ENCODE peak calls at places on chromosomes 7 and 10, in five cellular contexts. One of them, this sample, is unnamed.

GRCh38 chr10:120891367-120891766 is 40.2 kb downstream of the WDR11 start:
- DNase-seq in uterus: no peak
- DNase-seq in GM12878: no peak
- DNase-seq in body of pancreas: no peak
- DNase-seq in lower leg skin: no peak
- DNase-seq in this sample: no peak

GRCh38 chr7:134433430-134433829 is 25.5 kb downstream of the AKR1B1 start:
- DNase-seq in lower leg skin: no peak
- DNase-seq in GM12878: no peak
- DNase-seq in body of pancreas: no peak
- DNase-seq in uterus: no peak
- DNase-seq in this sample: no peak

GRCh38 chr7:139481364-139481763 is 2.1 kb downstream of the KLRG2 start:
- DNase-seq in uterus: no peak
- DNase-seq in body of pancreas: no peak
- DNase-seq in lower leg skin: no peak
- DNase-seq in GM12878: no peak
- DNase-seq in this sample: no peak

GRCh38 chr7:29921404-29922010 is 68.1 kb downstream of the SCRN1 start:
- DNase-seq in GM12878: peak
- DNase-seq in uterus: no peak
- DNase-seq in lower leg skin: peak
- DNase-seq in body of pancreas: peak
- DNase-seq in this sample: no peak

GRCh38 chr10:14758994-14759664 is 15.6 kb downstream of the FAM107B start:
- DNase-seq in lower leg skin: no peak
- DNase-seq in uterus: no peak
- DNase-seq in body of pancreas: peak
- DNase-seq in GM12878: no peak
- DNase-seq in this sample: no peak

GRCh38 chr7:139830779-139831498 is 1.9 kb downstream of the TBXAS1 start:
- DNase-seq in lower leg skin: no peak
- DNase-seq in body of pancreas: no peak
- DNase-seq in GM12878: no peak
- DNase-seq in uterus: no peak
- DNase-seq in this sample: no peak

GRCh38 chr10:43383204-43383971 is 12.0 kb downstream of the FXYD4 start:
- DNase-seq in GM12878: no peak
- DNase-seq in lower leg skin: no peak
- DNase-seq in uterus: no peak
- DNase-seq in body of pancreas: no peak
- DNase-seq in this sample: no peak

GRCh38 chr7:151900591-151901312 is 23.8 kb upstream of the PRKAG2 start:
- DNase-seq in body of pancreas: no peak
- DNase-seq in GM12878: no peak
- DNase-seq in lower leg skin: no peak
- DNase-seq in uterus: no peak
- DNase-seq in this sample: no peak

GRCh38 chr7:132270517-132270916 is 305.8 kb downstream of the PLXNA4 start:
- DNase-seq in lower leg skin: no peak
- DNase-seq in GM12878: no peak
- DNase-seq in uterus: no peak
- DNase-seq in body of pancreas: no peak
- DNase-seq in this sample: no peak

GRCh38 chr7:5360971-5361370 is 62.7 kb downstream of the TNRC18 start:
- DNase-seq in uterus: no peak
- DNase-seq in body of pancreas: no peak
- DNase-seq in GM12878: no peak
- DNase-seq in lower leg skin: no peak
- DNase-seq in this sample: no peak

GRCh38 chr10:63761243-63761642 is 240.0 kb downstream of the REEP3 start:
- DNase-seq in lower leg skin: no peak
- DNase-seq in uterus: no peak
- DNase-seq in GM12878: no peak
- DNase-seq in body of pancreas: no peak
- DNase-seq in this sample: no peak

GRCh38 chr10:29656451-29656992 is 21.8 kb upstream of the SVIL start:
- DNase-seq in lower leg skin: no peak
- DNase-seq in GM12878: no peak
- DNase-seq in uterus: no peak
- DNase-seq in body of pancreas: no peak
- DNase-seq in this sample: no peak

GRCh38 chr7:141366098-141366621 is 185.1 kb upstream of the AGK start:
- DNase-seq in GM12878: no peak
- DNase-seq in uterus: no peak
- DNase-seq in body of pancreas: no peak
- DNase-seq in lower leg skin: no peak
- DNase-seq in this sample: no peak

GRCh38 chr10:31937371-31937770 is 8.7 kb upstream of the ARHGAP12 start:
- DNase-seq in body of pancreas: no peak
- DNase-seq in uterus: no peak
- DNase-seq in lower leg skin: no peak
- DNase-seq in GM12878: no peak
- DNase-seq in this sample: no peak

GRCh38 chr10:119933179-119933578 is 40.6 kb downstream of the SEC23IP start:
- DNase-seq in uterus: no peak
- DNase-seq in lower leg skin: no peak
- DNase-seq in GM12878: no peak
- DNase-seq in body of pancreas: no peak
- DNase-seq in this sample: no peak

GRCh38 chr10:69443354-69443753 is 7.9 kb upstream of the TSPAN15 start:
- DNase-seq in uterus: no peak
- DNase-seq in GM12878: no peak
- DNase-seq in lower leg skin: no peak
- DNase-seq in body of pancreas: no peak
- DNase-seq in this sample: no peak

GRCh38 chr10:49254556-49255318 is 44.2 kb upstream of the C10orf71 start:
- DNase-seq in GM12878: no peak
- DNase-seq in body of pancreas: no peak
- DNase-seq in lower leg skin: no peak
- DNase-seq in uterus: no peak
- DNase-seq in this sample: no peak

GRCh38 chr7:94396606-94397005 is 1.9 kb downstream of the COL1A2 start:
- DNase-seq in body of pancreas: no peak
- DNase-seq in lower leg skin: no peak
- DNase-seq in uterus: no peak
- DNase-seq in GM12878: no peak
- DNase-seq in this sample: no peak

GRCh38 chr7:48781783-48782182 is 142.6 kb upstream of the CDC14C start:
- DNase-seq in GM12878: no peak
- DNase-seq in body of pancreas: no peak
- DNase-seq in uterus: no peak
- DNase-seq in lower leg skin: no peak
- DNase-seq in this sample: no peak

GRCh38 chr7:954330-955238 is at the start of gene ADAP1:
- DNase-seq in lower leg skin: no peak
- DNase-seq in body of pancreas: peak
- DNase-seq in uterus: no peak
- DNase-seq in GM12878: no peak
- DNase-seq in this sample: no peak

GRCh38 chr7:111531993-111532392 is 30.3 kb downstream of the IMMP2L start:
- DNase-seq in lower leg skin: no peak
- DNase-seq in GM12878: no peak
- DNase-seq in uterus: no peak
- DNase-seq in body of pancreas: no peak
- DNase-seq in this sample: no peak
- H3K4me3 ChIP-seq in lower leg skin: no peak
- H3K4me3 ChIP-seq in GM12878: no peak
- H3K4me3 ChIP-seq in uterus: no peak
- H3K4me3 ChIP-seq in body of pancreas: no peak
- H3K4me3 ChIP-seq in this sample: no peak

GRCh38 chr10:73889014-73889413 is 14.7 kb upstream of the CAMK2G start:
- DNase-seq in body of pancreas: peak
- DNase-seq in uterus: peak
- DNase-seq in lower leg skin: peak
- DNase-seq in GM12878: no peak
- DNase-seq in this sample: no peak
- TF ChIP-seq POLR2A in body of pancreas: no peak
- TF ChIP-seq POLR2A in uterus: no peak
- TF ChIP-seq POLR2A in lower leg skin: no peak
- TF ChIP-seq POLR2A in GM12878: no peak
- TF ChIP-seq POLR2A in this sample: no peak

GRCh38 chr10:73874267-73875138 is at the start of gene CAMK2G:
- DNase-seq in uterus: peak
- DNase-seq in body of pancreas: peak
- DNase-seq in GM12878: no peak
- DNase-seq in lower leg skin: peak
- DNase-seq in this sample: peak

GRCh38 chr10:73873163-73873842 is 1.1 kb downstream of the CAMK2G start:
- DNase-seq in body of pancreas: no peak
- DNase-seq in uterus: no peak
- DNase-seq in lower leg skin: no peak
- DNase-seq in GM12878: no peak
- DNase-seq in this sample: no peak

GRCh38 chr10:73871295-73871914 is 3.0 kb downstream of the CAMK2G start:
- DNase-seq in lower leg skin: no peak
- DNase-seq in body of pancreas: no peak
- DNase-seq in GM12878: no peak
- DNase-seq in uterus: no peak
- DNase-seq in this sample: no peak

GRCh38 chr10:73873843-73874215 is 526 bp downstream of the CAMK2G start:
- DNase-seq in GM12878: no peak
- DNase-seq in uterus: no peak
- DNase-seq in lower leg skin: no peak
- DNase-seq in body of pancreas: no peak
- DNase-seq in this sample: no peak

DNA sequence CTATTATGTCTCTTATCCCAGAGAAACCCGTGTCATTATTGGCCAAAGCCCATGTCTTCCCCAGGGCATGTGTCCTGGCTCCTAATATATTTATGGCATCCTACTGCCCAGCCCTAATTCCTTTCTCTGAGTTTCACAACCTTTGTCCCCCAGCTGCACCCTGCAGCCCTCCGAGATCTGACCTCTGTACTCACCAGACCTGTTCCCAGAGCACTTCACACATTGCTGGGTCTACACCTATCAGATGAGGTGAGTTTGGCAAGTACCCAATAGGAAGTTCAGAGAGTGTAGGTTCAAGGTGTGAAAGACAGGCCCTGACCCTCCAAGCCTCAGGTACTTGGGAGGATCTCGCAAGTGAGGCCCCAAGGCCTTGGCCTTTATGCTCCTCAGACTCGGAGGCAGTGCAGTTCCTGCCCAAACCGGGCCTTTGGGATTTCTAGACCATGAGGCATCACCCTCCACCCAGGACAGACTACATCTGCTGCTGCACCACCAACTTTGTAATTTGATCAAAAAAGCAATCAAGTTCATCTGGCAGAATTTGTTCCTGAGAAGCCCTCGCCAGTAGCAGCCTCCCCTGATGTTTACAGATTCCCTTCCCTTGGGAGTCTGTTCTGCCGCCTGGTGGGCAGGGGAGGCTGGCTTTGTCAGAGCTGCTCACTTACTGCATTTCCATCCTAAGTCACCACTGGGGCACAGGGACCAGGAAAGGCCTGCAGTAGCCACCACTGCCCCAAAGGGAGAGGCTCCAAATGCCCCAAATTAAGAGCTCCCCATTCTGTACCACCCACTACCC is 2.2 kb downstream of the CAMK2G start:
- DNase-seq in lower leg skin: no peak
- DNase-seq in uterus: no peak
- DNase-seq in GM12878: no peak
- DNase-seq in body of pancreas: no peak
- DNase-seq in this sample: no peak
- H3K4me3 ChIP-seq in lower leg skin: no peak
- H3K4me3 ChIP-seq in uterus: no peak
- H3K4me3 ChIP-seq in GM12878: no peak
- H3K4me3 ChIP-seq in body of pancreas: no peak
- H3K4me3 ChIP-seq in this sample: no peak

DNA sequence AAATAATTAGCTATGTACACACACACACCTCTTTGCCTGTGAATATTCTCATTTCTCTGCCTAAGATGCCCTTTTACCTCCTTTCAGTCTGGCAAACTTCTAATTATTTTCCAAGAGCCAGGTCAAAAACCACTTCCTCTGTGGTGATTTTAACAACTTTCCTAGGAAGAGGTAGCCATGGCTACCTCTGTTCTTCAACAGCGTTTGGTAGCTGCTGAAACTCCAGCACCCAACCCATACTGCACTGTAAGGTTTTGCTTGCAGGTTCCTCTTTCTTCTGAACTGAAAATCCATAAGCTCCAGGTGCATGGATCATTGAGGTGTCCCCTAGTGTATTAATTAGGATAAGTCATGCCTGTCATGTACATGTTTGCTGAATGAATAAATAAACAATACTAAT is 25.6 kb downstream of the NRCAM start:
- DNase-seq in body of pancreas: no peak
- DNase-seq in uterus: no peak
- DNase-seq in lower leg skin: no peak
- DNase-seq in GM12878: no peak
- DNase-seq in this sample: no peak
- TF ChIP-seq POLR2A in body of pancreas: no peak
- TF ChIP-seq POLR2A in uterus: no peak
- TF ChIP-seq POLR2A in lower leg skin: no peak
- TF ChIP-seq POLR2A in GM12878: no peak
- TF ChIP-seq POLR2A in this sample: no peak

GRCh38 chr7:12728192-12728538 is 40.7 kb downstream of the ARL4A start:
- DNase-seq in uterus: no peak
- DNase-seq in lower leg skin: no peak
- DNase-seq in body of pancreas: no peak
- DNase-seq in GM12878: no peak
- DNase-seq in this sample: no peak
- H3K4me3 ChIP-seq in uterus: no peak
- H3K4me3 ChIP-seq in lower leg skin: no peak
- H3K4me3 ChIP-seq in body of pancreas: no peak
- H3K4me3 ChIP-seq in GM12878: no peak
- H3K4me3 ChIP-seq in this sample: no peak

GRCh38 chr10:51405580-51406367 is 293.6 kb downstream of the CSTF2T start:
- DNase-seq in uterus: no peak
- DNase-seq in GM12878: no peak
- DNase-seq in body of pancreas: no peak
- DNase-seq in lower leg skin: peak
- DNase-seq in this sample: no peak
- TF ChIP-seq POLR2A in uterus: no peak
- TF ChIP-seq POLR2A in GM12878: no peak
- TF ChIP-seq POLR2A in body of pancreas: no peak
- TF ChIP-seq POLR2A in lower leg skin: no peak
- TF ChIP-seq POLR2A in this sample: no peak

GRCh38 chr7:41161188-41161587 is 541.7 kb downstream of the INHBA start:
- DNase-seq in lower leg skin: no peak
- DNase-seq in GM12878: no peak
- DNase-seq in uterus: no peak
- DNase-seq in body of pancreas: no peak
- DNase-seq in this sample: no peak
- H3K4me3 ChIP-seq in lower leg skin: no peak
- H3K4me3 ChIP-seq in GM12878: no peak
- H3K4me3 ChIP-seq in uterus: no peak
- H3K4me3 ChIP-seq in body of pancreas: no peak
- H3K4me3 ChIP-seq in this sample: no peak

This sample was measured in breast epithelium.